ENCODE peak calls at places on chromosomes 12 and 14, in six cellular contexts. R is HepG2, C is esophagus muscularis mucosa, N is transverse colon, O is SK-N-SH, K is stomach. F is an unnamed sample.

GRCh38 chr14:52078093-52078492 is 9.2 kb upstream of the NID2 start:
- DNase-seq in R (no peak), C (peak), N (no peak), O (no peak), K (no peak), F (no peak)

GRCh38 chr14:45201908-45202307 is 51.1 kb downstream of the MIS18BP1 start:
- DNase-seq in R (peak), C (no peak), N (no peak), O (peak), K (no peak), F (no peak)

GRCh38 chr14:68939893-68940613 is 39.0 kb downstream of the ACTN1 start:
- DNase-seq in R (peak), C (no peak), N (peak), O (peak), K (peak), F (no peak)

GRCh38 chr12:27498761-27499160 is 25.2 kb upstream of the PPFIBP1 start:
- DNase-seq in R (no peak), C (no peak), N (no peak), O (no peak), K (no peak), F (no peak)

GRCh38 chr14:68340262-68340661 is 452.6 kb downstream of the ZFP36L1 start:
- DNase-seq in R (no peak), C (no peak), N (no peak), O (no peak), K (no peak), F (no peak)

GRCh38 chr14:21264025-21264801 is 5.0 kb downstream of the HNRNPC start:
- DNase-seq in R (no peak), C (no peak), N (no peak), O (no peak), K (no peak), F (no peak)

GRCh38 chr12:24534632-24535031 is 414.3 kb downstream of the BCAT1 start:
- DNase-seq in R (no peak), C (no peak), N (no peak), O (no peak), K (no peak), F (no peak)

GRCh38 chr12:109758406-109759075 is 44.9 kb downstream of the FAM222A start:
- DNase-seq in R (no peak), C (no peak), N (peak), O (peak), K (peak), F (peak)

GRCh38 chr12:118371354-118372282 is 1.1 kb downstream of the TAOK3 start:
- DNase-seq in R (no peak), C (no peak), N (peak), O (peak), K (no peak), F (peak)

GRCh38 chr14:79841433-79841832 is 369.9 kb downstream of the DIO2 start:
- DNase-seq in R (no peak), C (no peak), N (no peak), O (no peak), K (no peak), F (no peak)

GRCh38 chr12:133129368-133130037 is 571 bp downstream of the ZNF891 start:
- DNase-seq in R (peak), C (no peak), N (no peak), O (no peak), K (no peak), F (no peak)

GRCh38 chr12:99370742-99371141 is 276.8 kb upstream of the GARIN6 start:
- DNase-seq in R (no peak), C (no peak), N (no peak), O (no peak), K (no peak), F (no peak)

GRCh38 chr12:102565555-102565954 is 85.2 kb upstream of the IGF1 start:
- DNase-seq in R (no peak), C (no peak), N (no peak), O (no peak), K (no peak), F (no peak)

GRCh38 chr12:91267039-91267438 is 84.4 kb upstream of the DCN start:
- DNase-seq in R (no peak), C (no peak), N (no peak), O (no peak), K (no peak), F (no peak)

GRCh38 chr12:107515446-107515958 is 170.1 kb upstream of the PWP1 start:
- DNase-seq in R (no peak), C (peak), N (no peak), O (no peak), K (no peak), F (no peak)

GRCh38 chr12:123092866-123093265 is 58.0 kb downstream of the PITPNM2 start:
- DNase-seq in R (no peak), C (no peak), N (no peak), O (no peak), K (no peak), F (no peak)

GRCh38 chr14:41642402-41643195 is 35.9 kb downstream of the LRFN5 start:
- DNase-seq in R (no peak), C (no peak), N (no peak), O (no peak), K (no peak), F (no peak)
- TF ChIP-seq POLR2AphosphoS5 in R (no peak), C (no peak), N (no peak), O (no peak), K (no peak), F (no peak)

DNA sequence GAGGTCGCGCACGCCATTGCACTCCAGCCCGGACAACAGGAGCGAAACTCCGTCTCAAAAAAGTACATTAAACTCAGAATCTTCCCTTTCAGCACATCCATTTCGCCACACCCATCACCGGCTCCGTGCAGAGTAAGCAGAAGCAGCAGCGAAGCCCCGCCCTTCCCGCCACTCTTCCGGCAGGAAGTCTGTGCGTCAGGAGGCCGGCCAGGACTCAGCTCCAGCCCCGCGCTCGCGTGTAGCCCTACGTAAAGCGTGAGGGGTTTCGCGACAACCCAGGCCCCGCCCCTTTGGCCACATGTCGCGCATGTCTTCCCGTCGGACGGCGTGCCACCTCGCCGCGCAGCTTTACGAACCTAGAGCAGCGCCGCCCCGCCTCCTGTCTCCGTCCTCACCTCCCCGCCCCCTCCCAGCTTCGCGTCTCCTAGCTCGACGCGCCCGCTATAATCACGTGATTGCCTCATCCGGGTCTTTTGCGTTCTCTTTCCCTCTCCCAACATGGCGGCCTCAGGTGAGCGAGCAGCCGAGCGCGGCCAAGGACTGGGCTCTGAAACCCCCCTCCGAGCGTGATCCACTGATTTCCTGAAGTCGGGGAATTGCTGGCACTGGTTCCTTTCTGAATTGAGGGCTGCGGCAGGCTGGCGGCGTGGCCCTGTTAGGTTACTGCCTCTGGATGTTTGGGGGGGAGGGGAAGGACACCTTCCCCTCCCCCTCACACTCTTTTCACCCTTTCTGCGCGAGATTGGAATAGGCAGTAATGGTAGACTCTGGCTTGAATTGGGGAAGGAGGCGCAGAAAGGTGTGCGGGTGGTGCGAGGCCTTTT is at the start of gene EIF4B:
- DNase-seq in R (peak), C (peak), N (peak), O (peak), K (peak), F (peak)
- TF ChIP-seq EP300 in R (no peak), C (peak), N (peak), O (no peak), K (no peak), F (no peak)

DNA sequence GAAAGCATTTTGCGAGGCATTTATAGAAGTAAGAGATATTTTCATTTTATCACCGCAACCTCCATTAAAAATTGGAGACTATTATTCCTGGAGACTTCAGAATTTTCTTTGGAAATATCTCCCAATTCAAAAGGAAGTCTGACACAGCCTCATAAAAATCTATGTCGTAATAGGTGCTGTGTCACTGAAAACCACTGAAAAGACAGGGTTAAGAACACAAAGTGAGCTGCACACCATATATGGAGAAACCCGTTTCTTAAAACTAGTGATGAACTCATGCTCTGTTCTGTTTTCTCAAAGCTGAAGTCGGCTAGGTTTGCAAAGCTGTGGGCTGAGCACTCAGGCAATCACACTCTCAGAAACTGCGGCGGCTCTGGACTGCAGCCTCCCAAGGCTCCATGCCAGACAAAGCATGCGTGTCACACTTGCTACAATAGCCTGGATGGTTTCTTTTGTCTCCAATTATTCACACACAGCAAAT is at the start of gene GLIPR1:
- DNase-seq in R (peak), C (peak), N (peak), O (peak), K (peak), F (peak)
- TF ChIP-seq POLR2AphosphoS5 in R (no peak), C (peak), N (peak), O (peak), K (peak), F (no peak)

DNA sequence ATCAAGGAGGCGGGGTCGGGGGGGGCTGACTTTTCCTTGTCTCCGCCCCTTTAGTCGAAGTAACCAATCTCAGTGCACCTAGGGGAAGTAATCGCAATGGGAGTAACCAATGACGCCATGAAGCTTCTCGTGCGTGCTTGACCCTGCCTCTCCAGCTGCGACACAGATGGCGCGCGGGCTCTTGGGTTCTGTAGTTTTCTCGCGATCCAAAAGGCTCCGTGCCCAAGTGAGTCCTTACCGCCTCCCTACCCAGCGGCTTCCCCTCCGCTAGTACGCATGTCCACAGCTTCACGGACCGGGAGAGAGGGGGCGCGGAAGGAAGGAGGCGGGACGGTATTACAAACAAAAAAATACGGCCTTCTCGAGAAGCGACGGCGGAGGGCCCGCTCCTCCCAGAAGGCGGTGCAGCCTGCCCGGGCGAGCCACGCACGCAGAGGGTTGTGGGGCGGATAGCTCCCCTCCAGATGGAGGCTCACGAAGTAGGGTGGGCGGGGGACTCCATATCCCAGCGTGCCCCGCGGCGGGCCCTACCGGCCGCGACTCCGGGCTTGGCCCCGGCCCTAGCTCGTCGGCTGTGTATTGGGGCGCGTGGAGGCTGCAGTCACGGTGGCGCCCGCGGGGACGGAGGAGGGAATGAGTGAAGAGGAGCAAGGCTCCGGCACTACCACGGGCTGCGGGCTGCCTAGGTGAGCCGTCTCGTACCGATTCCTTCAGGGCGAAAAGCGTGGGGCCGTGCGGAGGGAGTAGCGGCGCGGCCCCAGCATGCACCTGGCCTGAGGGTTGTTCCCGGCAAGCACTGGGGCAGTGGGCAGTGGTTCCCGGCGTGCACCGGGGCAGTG is at the start of gene TARBP2:
- DNase-seq in R (peak), C (peak), N (peak), O (peak), K (peak), F (peak)
- TF ChIP-seq EP300 in R (no peak), C (no peak), N (no peak), O (no peak), K (no peak), F (no peak)

GRCh38 chr14:94844593-94844992 is 74.7 kb upstream of the GSC start:
- DNase-seq in R (no peak), C (no peak), N (peak), O (no peak), K (no peak), F (no peak)
- TF ChIP-seq POLR2AphosphoS5 in R (no peak), C (no peak), N (peak), O (no peak), K (no peak), F (no peak)